ENCODE peak calls at places on chromosomes 4 and X, in seven cellular contexts. C is GM12865, Q is transverse colon, O is body of pancreas, L is coronary artery, H is Peyer's patch, S is cardiac fibroblast. Z is an unnamed sample.

GRCh38 chrX:55008571-55009358 is 8.6 kb downstream of the APEX2 start:
- DNase-seq in C (no peak), Q (no peak), O (no peak), L (no peak), H (no peak), S (peak), Z (no peak)

GRCh38 chrX:54920610-54921426 is at the start of gene TRO:
- DNase-seq in C (no peak), Q (no peak), O (no peak), L (no peak), H (no peak), S (no peak), Z (no peak)

GRCh38 chrX:96027363-96027894 is 657.2 kb upstream of the DIAPH2 start:
- DNase-seq in C (no peak), Q (no peak), O (no peak), L (no peak), H (no peak), S (peak), Z (no peak)

GRCh38 chr4:182770259-182770968 is 146.8 kb downstream of the DCTD start:
- DNase-seq in C (no peak), Q (no peak), O (no peak), L (no peak), H (no peak), S (no peak), Z (no peak)

GRCh38 chrX:119870626-119871131 is 854 bp downstream of the RNF113A start:
- DNase-seq in C (peak), Q (peak), O (no peak), L (no peak), H (peak), S (peak), Z (no peak)

GRCh38 chr4:3685081-3685645 is 81.0 kb upstream of the ADRA2C start:
- DNase-seq in C (no peak), Q (no peak), O (no peak), L (no peak), H (no peak), S (no peak), Z (no peak)

GRCh38 chr4:61160484-61160883 is 39.6 kb upstream of the ADGRL3 start:
- DNase-seq in C (no peak), Q (no peak), O (no peak), L (no peak), H (no peak), S (no peak), Z (no peak)

GRCh38 chrX:10529344-10529743 is 91.0 kb downstream of the MID1 start:
- DNase-seq in C (no peak), Q (no peak), O (no peak), L (no peak), H (no peak), S (peak), Z (no peak)

GRCh38 chr4:791866-792630 is 33.9 kb downstream of the CPLX1 start:
- DNase-seq in C (peak), Q (peak), O (peak), L (no peak), H (peak), S (no peak), Z (no peak)

GRCh38 chrX:118723376-118723775 is 4.0 kb upstream of the IL13RA1 start:
- DNase-seq in C (no peak), Q (no peak), O (no peak), L (no peak), H (no peak), S (no peak), Z (no peak)

GRCh38 chr4:100913685-100914084 is 395.9 kb upstream of the EMCN start:
- DNase-seq in C (no peak), Q (no peak), O (no peak), L (no peak), H (no peak), S (no peak), Z (no peak)

GRCh38 chrX:24520472-24520871 is 55.4 kb downstream of the PDK3 start:
- DNase-seq in C (no peak), Q (no peak), O (no peak), L (no peak), H (no peak), S (no peak), Z (no peak)

GRCh38 chr4:143384381-143384994 is 47.8 kb downstream of the GAB1 start:
- DNase-seq in C (no peak), Q (no peak), O (no peak), L (peak), H (no peak), S (peak), Z (no peak)

GRCh38 chrX:42524374-42524773 is 253.6 kb downstream of the PPP1R2C start:
- DNase-seq in C (no peak), Q (no peak), O (no peak), L (no peak), H (no peak), S (peak), Z (peak)

GRCh38 chrX:46125139-46125538 is 420.1 kb downstream of the ZNF674 start:
- DNase-seq in C (peak), Q (no peak), O (no peak), L (no peak), H (no peak), S (no peak), Z (no peak)

GRCh38 chr4:168685136-168685535 is 188.3 kb downstream of the PALLD start:
- DNase-seq in C (peak), Q (no peak), O (no peak), L (no peak), H (no peak), S (no peak), Z (no peak)

GRCh38 chr4:3300198-3300671 is 7.4 kb downstream of the RGS12 start:
- DNase-seq in C (no peak), Q (no peak), O (peak), L (no peak), H (peak), S (no peak), Z (no peak)

GRCh38 chr4:107999932-108000539 is 10.3 kb downstream of the HADH start:
- DNase-seq in C (no peak), Q (no peak), O (no peak), L (no peak), H (no peak), S (no peak), Z (no peak)

GRCh38 chr4:41216294-41217019 is 2.1 kb upstream of the APBB2 start:
- DNase-seq in C (peak), Q (peak), O (peak), L (peak), H (peak), S (peak), Z (no peak)

GRCh38 chr4:123102897-123103489 is 180.6 kb upstream of the NUDT6 start:
- DNase-seq in C (peak), Q (no peak), O (no peak), L (no peak), H (no peak), S (peak), Z (no peak)

GRCh38 chr4:102399021-102399420 is 53.7 kb upstream of the SLC39A8 start:
- DNase-seq in C (no peak), Q (no peak), O (no peak), L (no peak), H (no peak), S (no peak), Z (no peak)

GRCh38 chr4:41145571-41146078 is 68.7 kb downstream of the APBB2 start:
- DNase-seq in C (peak), Q (no peak), O (no peak), L (no peak), H (no peak), S (peak), Z (no peak)

GRCh38 chrX:150907474-150907873 is 9.0 kb upstream of the CD99L2 start:
- DNase-seq in C (no peak), Q (no peak), O (no peak), L (no peak), H (no peak), S (no peak), Z (no peak)

GRCh38 chr4:128654465-128654864 is 155.0 kb upstream of the JADE1 start:
- DNase-seq in C (no peak), Q (no peak), O (no peak), L (no peak), H (no peak), S (no peak), Z (no peak)

GRCh38 chr4:15906024-15906443 is 32.5 kb downstream of the FGFBP1 start:
- DNase-seq in C (peak), Q (peak), O (peak), L (no peak), H (peak), S (peak), Z (no peak)

GRCh38 chr4:75830906-75831305 is 71.3 kb downstream of the PPEF2 start:
- DNase-seq in C (no peak), Q (no peak), O (no peak), L (no peak), H (no peak), S (no peak), Z (no peak)

GRCh38 chr4:7050481-7051143 is 7.4 kb downstream of the TADA2B start:
- DNase-seq in C (no peak), Q (no peak), O (peak), L (no peak), H (no peak), S (no peak), Z (no peak)
- H3K4me3 ChIP-seq in C (no peak), Q (no peak), O (no peak), L (no peak), H (no peak), S (no peak), Z (no peak)

DNA sequence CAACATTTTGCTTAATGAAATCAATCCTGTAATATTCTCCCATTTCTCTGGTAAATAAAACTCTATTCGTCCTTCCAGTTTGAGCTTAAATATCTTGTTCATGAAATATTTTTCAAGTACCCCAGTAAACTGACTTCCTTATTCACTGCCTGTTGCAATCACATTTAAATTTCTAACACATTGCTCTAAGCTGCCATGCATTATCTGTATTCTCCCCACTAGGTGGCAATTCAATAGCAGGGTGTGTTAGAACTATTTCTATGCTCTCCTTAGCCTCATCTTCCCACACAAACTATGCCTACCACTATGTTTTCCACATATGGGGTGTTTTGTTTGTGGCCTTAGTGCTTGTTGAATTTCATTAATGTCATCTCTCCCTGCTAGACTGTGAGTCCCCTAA is 377.1 kb upstream of the HS3ST1 start:
- DNase-seq in C (peak), Q (no peak), O (no peak), L (no peak), H (no peak), S (peak), Z (peak)
- TF ChIP-seq CTCF in C (peak), Q (peak), O (peak), L (no peak), H (no peak), S (peak), Z (peak)

GRCh38 chr4:184215709-184216328 is 1.9 kb downstream of the ENPP6 start:
- DNase-seq in C (no peak), Q (peak), O (no peak), L (no peak), H (no peak), S (no peak), Z (no peak)
- H3K4me3 ChIP-seq in C (no peak), Q (no peak), O (no peak), L (no peak), H (no peak), S (no peak), Z (no peak)

GRCh38 chr4:164937576-164938270 is 39.7 kb downstream of the TRIM61 start:
- DNase-seq in C (peak), Q (no peak), O (no peak), L (no peak), H (no peak), S (peak), Z (no peak)
- TF ChIP-seq CTCF in C (peak), Q (no peak), O (no peak), L (no peak), H (no peak), S (peak), Z (peak)

DNA sequence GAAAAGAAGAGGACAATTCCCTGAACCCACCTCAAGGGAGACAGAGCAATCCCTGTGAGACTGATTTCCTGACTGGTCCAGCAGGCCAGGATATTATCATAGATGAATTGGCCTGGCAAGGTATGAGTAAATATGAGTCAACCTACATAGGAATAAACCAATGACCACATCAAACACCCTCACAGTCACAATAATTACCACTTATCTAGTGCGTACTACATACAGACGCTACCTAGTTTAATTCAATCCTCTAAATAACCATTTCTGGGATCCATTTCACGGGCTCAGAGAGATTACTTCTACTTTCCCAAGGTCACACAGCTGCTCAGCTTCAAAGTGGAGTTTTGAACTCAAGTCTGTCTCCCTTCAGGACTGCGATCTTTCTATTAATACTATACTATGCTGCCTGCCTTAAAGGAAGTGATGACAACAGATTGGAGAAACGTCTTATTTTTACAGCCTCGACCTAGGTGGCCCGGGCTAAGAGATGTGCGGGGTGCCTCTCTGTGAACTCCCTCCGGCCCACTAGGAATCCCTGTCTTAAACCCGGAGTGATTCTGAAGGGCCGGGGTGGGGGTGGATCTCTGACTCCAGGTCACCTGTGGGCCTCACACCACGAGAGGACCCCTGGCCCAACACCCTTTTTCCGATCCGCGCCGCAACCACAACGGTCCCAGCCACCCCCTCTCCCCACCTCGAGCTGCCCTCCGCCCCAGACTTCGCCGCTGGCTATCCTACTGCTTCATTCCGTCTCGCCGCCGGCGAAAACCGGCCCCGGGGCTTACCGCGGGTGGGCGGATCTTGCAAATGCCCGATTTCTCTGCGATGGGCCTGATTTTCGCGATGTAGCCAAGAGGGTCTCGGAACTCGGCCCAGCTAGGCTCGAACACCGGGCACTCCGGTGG is 800 bp downstream of the KDM5C start:
- DNase-seq in C (peak), Q (peak), O (no peak), L (no peak), H (no peak), S (peak), Z (peak)
- H3K4me3 ChIP-seq in C (peak), Q (peak), O (peak), L (peak), H (peak), S (peak), Z (peak)

GRCh38 chr4:98150092-98150761 is 7.0 kb upstream of the STPG2 start:
- DNase-seq in C (no peak), Q (no peak), O (no peak), L (no peak), H (no peak), S (peak), Z (no peak)

GRCh38 chr4:98148856-98149255 is 5.6 kb upstream of the STPG2 start:
- DNase-seq in C (no peak), Q (no peak), O (no peak), L (no peak), H (no peak), S (no peak), Z (no peak)

GRCh38 chr4:98151145-98151929 is 8.1 kb upstream of the STPG2 start:
- DNase-seq in C (no peak), Q (no peak), O (no peak), L (no peak), H (no peak), S (no peak), Z (no peak)
- TF ChIP-seq CTCF in C (no peak), Q (no peak), O (no peak), L (no peak), H (no peak), S (no peak), Z (no peak)

DNA sequence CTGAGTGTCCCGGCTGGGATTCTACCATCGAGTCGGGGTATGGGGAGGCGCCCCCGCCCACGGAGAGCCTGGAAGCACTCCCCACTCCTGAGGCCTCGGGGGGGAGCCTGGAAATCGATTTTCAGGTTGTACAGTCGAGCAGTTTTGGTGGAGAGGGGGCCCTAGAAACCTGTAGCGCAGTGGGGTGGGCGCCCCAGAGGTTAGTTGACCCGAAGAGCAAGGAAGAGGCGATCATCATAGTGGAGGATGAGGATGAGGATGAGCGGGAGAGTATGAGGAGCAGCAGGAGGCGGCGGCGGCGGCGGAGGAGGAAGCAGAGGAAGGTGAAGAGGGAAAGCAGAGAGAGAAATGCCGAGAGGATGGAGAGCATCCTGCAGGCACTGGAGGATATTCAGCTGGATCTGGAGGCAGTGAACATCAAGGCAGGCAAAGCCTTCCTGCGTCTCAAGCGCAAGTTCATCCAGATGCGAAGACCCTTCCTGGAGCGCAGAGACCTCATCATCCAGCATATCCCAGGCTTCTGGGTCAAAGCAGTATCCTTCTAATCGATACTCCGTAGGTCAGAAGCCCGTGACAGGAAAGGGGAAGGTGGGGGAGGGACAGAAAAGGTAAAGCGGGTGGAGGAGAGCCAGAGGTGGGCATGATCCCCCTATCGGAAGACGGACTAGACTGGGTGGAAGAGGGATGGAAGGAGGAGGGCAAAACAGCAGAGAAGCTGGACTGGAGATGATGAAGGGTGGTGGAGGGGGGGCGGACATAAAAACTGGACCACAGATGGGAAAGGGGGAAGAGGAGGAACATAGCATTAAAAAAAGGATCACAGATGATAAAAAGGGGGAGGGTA is 828 bp downstream of the TSPYL2 start:
- DNase-seq in C (no peak), Q (no peak), O (no peak), L (peak), H (no peak), S (no peak), Z (no peak)
- H3K4me3 ChIP-seq in C (peak), Q (peak), O (peak), L (peak), H (peak), S (peak), Z (peak)

GRCh38 chr4:17124767-17125166 is 226.3 kb upstream of the LDB2 start:
- DNase-seq in C (no peak), Q (no peak), O (no peak), L (no peak), H (no peak), S (no peak), Z (no peak)
- TF ChIP-seq CTCF in C (peak), Q (no peak), O (no peak), L (no peak), H (no peak), S (peak), Z (peak)

GRCh38 chrX:136650811-136651210 is 2.9 kb downstream of the CD40LG start:
- DNase-seq in C (no peak), Q (no peak), O (no peak), L (no peak), H (no peak), S (no peak), Z (no peak)

GRCh38 chrX:136643243-136643642 is 4.7 kb upstream of the CD40LG start:
- DNase-seq in C (no peak), Q (no peak), O (no peak), L (no peak), H (no peak), S (no peak), Z (no peak)

GRCh38 chrX:136647969-136648368 is at the start of gene CD40LG:
- DNase-seq in C (no peak), Q (no peak), O (no peak), L (no peak), H (peak), S (no peak), Z (no peak)

GRCh38 chrX:136646602-136647239 is 1.2 kb upstream of the CD40LG start:
- DNase-seq in C (no peak), Q (no peak), O (no peak), L (no peak), H (peak), S (no peak), Z (no peak)
- H3K4me3 ChIP-seq in C (no peak), Q (no peak), O (no peak), L (no peak), H (no peak), S (no peak), Z (no peak)

Z was measured in epithelial cell of proximal tubule.